ENCODE peak calls at places on chromosomes 2 and 18, in five cellular contexts. P is GM23248, D is HCT116, T is endothelial cell of umbilical vein, E is neuronal stem cell. H is an unnamed sample.

GRCh38 chr2:70477473-70477872 is 76.2 kb downstream of the TGFA start:
- DNase-seq in P (no peak), D (no peak), T (no peak), E (no peak), H (no peak)

GRCh38 chr2:108923019-108923700 is 65.9 kb downstream of the EDAR start:
- DNase-seq in P (no peak), D (peak), T (no peak), E (no peak), H (peak)

GRCh38 chr2:240520143-240520973 is 37.4 kb downstream of the ANKMY1 start:
- DNase-seq in P (peak), D (no peak), T (no peak), E (no peak), H (no peak)

GRCh38 chr2:233168919-233169318 is 82.6 kb upstream of the ATG16L1 start:
- DNase-seq in P (no peak), D (no peak), T (no peak), E (no peak), H (no peak)

GRCh38 chr2:146852661-146853060 is 992.2 kb upstream of the ACVR2A start:
- DNase-seq in P (no peak), D (no peak), T (no peak), E (no peak), H (no peak)

GRCh38 chr2:72220170-72220569 is 72.5 kb upstream of the CYP26B1 start:
- DNase-seq in P (no peak), D (no peak), T (no peak), E (peak), H (no peak)

GRCh38 chr18:70415823-70416488 is 127.1 kb downstream of the SOCS6 start:
- DNase-seq in P (no peak), D (peak), T (no peak), E (no peak), H (peak)

GRCh38 chr2:25558262-25558661 is 115.1 kb downstream of the DTNB start:
- DNase-seq in P (peak), D (no peak), T (peak), E (no peak), H (peak)

GRCh38 chr2:238132463-238133450 is 5.7 kb upstream of the KLHL30 start:
- DNase-seq in P (no peak), D (no peak), T (no peak), E (no peak), H (no peak)

GRCh38 chr2:28320371-28320770 is 72.3 kb upstream of the FOSL2 start:
- DNase-seq in P (no peak), D (no peak), T (no peak), E (no peak), H (no peak)

GRCh38 chr18:67463829-67464228 is 52.7 kb downstream of the DSEL start:
- DNase-seq in P (no peak), D (no peak), T (peak), E (no peak), H (peak)

GRCh38 chr2:207304798-207305197 is 139.1 kb upstream of the KLF7 start:
- DNase-seq in P (no peak), D (no peak), T (no peak), E (no peak), H (no peak)

GRCh38 chr2:11237122-11237521 is 81.9 kb downstream of the SLC66A3 start:
- DNase-seq in P (no peak), D (no peak), T (no peak), E (no peak), H (no peak)

GRCh38 chr2:113700186-113700841 is 56.1 kb downstream of the SLC35F5 start:
- DNase-seq in P (peak), D (no peak), T (no peak), E (no peak), H (no peak)
- H3K4me2 ChIP-seq in P (peak), D (no peak), T (no peak), E (no peak), H (no peak)

DNA sequence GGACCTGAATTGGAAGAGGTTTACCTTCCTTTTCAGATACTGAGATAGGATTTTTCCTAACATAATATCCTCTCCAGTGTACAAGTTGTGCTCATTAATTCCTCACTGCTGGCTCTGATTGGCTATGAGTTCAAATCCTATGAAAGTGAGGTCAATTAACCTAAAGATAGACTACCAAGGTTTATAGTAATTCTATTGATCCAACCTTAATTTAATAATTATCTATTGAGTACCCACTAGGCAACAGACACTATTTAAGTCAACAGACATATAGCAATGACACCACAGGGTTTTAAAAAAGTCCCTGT is 81.2 kb downstream of the NABP1 start:
- DNase-seq in P (no peak), D (no peak), T (no peak), E (no peak), H (no peak)
- H2AFZ ChIP-seq in P (no peak), D (peak), T (peak), E (no peak), H (peak)

DNA sequence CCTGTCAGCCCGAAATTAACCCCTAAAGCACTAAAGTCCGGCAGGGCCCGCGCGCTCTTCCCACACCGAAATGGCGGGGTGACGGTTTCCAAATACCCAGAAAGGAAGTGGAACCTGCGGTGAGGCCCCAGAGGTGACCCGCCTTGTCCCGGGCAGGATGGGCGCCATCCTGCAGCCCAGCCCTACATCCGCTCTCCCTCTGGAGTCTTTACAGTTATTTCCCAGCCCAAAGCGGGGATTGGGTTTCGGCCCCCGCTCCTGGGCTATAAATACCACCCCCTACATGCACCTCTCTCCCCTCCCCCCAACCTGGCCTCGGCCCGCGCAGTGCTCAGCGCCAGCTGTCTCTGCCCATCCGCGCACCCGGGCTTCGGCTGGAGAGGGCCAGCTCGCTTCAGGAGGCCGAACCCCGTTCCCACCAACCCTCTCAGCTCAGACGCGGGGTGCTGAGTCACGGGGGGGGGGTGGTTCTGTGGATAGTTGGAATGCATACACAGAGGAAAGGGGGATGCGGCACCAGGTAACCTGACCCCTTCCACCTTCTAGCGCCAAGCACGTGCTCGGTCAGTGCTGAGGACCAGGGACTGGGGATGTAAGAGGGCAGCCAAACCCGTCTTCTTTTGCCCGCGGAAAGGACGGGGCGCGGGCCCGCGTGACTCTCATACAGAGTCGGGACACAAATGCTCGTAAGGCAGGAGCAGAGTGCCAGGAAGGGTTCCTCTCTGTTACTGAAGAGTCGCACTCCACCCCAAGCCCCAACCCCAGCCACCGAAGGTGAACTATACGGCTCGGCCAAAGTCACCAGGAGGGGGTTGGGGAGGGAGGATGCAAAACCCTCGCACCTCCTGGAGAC is at the start of gene TUBA4B:
- DNase-seq in P (peak), D (no peak), T (peak), E (no peak), H (peak)
- H3K9ac ChIP-seq in P (peak), D (peak), T (peak), E (peak), H (peak)

DNA sequence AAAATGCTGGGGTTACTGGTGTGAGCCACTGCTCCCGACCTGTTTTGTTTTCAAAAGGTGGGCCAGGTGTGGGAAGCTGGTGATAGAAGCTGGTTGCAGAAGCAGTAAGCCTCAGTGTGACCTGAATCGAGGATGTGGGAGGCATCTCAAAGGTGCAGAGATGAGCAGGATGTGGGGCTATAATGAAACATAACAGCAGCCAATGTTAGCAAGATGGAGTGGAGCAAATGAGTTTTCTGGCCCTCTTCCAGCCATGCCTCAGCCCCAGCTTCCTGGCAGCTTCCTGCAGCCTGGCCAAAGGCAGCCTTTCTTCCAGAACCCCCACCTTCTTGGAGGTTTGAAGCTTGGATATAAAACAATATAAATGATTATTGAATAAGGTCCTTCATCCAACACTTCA is 184.8 kb downstream of the NCK2 start:
- DNase-seq in P (peak), D (no peak), T (peak), E (no peak), H (no peak)
- H3K4me2 ChIP-seq in P (no peak), D (no peak), T (no peak), E (no peak), H (no peak)

GRCh38 chr18:35941299-35941698 is 31.2 kb upstream of the RMP24 start:
- DNase-seq in P (no peak), D (no peak), T (no peak), E (no peak), H (no peak)

GRCh38 chr18:35939166-35939565 is 33.3 kb upstream of the RMP24 start:
- DNase-seq in P (no peak), D (no peak), T (no peak), E (no peak), H (no peak)

GRCh38 chr18:35936951-35937350 is 35.5 kb upstream of the RMP24 start:
- DNase-seq in P (no peak), D (no peak), T (no peak), E (no peak), H (no peak)

GRCh38 chr18:35938158-35938557 is 34.3 kb upstream of the RMP24 start:
- DNase-seq in P (peak), D (no peak), T (no peak), E (no peak), H (peak)

DNA sequence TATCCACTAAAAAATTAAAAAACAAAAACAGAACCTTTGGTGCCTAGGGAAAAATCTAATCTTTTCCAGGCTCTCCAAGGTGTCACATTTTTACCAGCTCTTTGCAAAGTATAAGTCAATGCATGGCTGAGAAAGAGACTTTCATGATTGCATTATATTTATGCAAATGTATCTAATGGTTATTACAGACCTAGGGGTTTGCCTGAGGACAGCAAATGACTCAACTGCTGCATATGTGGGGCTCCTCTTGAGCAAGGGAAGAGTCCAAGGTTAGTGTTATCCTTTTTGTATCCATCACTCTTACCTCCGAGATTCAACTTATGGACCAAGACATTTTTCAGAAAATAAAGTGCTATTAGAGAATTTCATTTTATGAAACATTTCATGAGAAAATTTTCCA is 33.9 kb upstream of the RMP24 start:
- DNase-seq in P (peak), D (no peak), T (no peak), E (no peak), H (peak)
- H2AFZ ChIP-seq in P (no peak), D (no peak), T (no peak), E (no peak), H (no peak)

DNA sequence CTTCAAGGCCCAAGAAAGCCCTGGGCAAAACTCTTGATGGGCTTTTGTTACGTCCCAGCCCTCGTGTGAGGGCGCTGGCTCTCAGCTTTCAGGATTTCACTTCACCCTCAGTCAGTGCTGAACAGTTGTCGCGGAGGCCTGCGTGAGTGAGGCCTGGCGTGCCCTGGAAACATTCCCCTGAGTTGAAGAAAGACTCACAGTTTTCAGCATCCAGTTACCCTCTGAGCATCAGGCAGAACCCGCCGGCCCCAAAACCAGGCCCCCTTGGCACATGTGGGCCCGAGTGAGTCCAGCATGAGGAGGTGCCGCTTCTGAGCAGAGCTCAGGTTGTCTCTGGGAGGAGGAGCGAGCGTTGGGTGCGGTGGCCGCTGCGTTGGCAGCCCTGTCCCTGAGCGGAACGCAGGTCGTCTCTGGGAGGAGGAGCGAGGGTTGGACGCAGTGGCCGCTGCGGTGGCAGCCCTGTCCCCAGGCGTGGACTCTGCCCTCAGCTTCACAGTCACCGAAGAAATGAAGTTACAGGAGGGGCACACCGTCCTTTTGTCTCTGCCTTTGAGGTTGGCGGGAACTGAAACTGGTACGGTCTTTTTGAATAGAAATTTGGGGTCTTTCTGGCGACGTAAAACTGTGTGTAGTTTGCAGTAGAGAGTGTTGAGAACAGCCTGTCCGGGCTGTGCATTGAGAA is at the start of gene NEU4:
- DNase-seq in P (no peak), D (no peak), T (no peak), E (no peak), H (no peak)
- H3K9ac ChIP-seq in P (no peak), D (no peak), T (no peak), E (no peak), H (no peak)

GRCh38 chr2:15868704-15869103 is 71.6 kb upstream of the MYCN start:
- DNase-seq in P (no peak), D (no peak), T (no peak), E (no peak), H (no peak)
- H3K4me2 ChIP-seq in P (no peak), D (no peak), T (no peak), E (no peak), H (no peak)

GRCh38 chr18:79616651-79617518 is 62.7 kb upstream of the CTDP1 start:
- DNase-seq in P (peak), D (no peak), T (no peak), E (peak), H (peak)

GRCh38 chr18:79614211-79615028 is 65.2 kb upstream of the CTDP1 start:
- DNase-seq in P (no peak), D (no peak), T (no peak), E (no peak), H (no peak)

GRCh38 chr18:79615091-79615490 is 64.5 kb upstream of the CTDP1 start:
- DNase-seq in P (no peak), D (no peak), T (no peak), E (no peak), H (no peak)

GRCh38 chr18:79617521-79618500 is 61.8 kb upstream of the CTDP1 start:
- DNase-seq in P (no peak), D (no peak), T (no peak), E (no peak), H (no peak)

DNA sequence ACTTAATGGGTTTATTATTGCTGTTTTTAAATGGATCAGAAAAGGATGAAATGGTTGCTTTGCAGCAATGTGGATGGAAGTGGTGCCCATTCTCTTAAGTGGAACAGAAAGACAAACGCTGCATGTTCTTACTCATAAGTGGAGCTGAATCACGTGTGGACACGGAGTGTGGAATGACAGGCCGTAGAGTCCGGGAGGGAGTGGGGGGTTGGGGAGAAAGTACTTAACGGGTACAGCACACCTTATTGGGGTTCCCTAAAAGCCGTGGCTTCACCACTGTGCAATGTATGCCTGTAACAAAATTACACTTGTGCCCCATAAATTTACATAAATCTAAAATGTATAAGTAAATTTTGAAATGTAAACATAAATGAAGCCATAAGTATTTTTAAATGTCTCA is 64.0 kb upstream of the CTDP1 start:
- DNase-seq in P (no peak), D (no peak), T (no peak), E (no peak), H (no peak)
- H2AFZ ChIP-seq in P (no peak), D (no peak), T (no peak), E (no peak), H (no peak)